ENCODE peak calls at places on chromosome 19, in four cellular contexts. Y is LNCaP clone FGC, A is mucosa of descending colon, M is kidney epithelial cell. E is an unnamed sample.

GRCh38 chr19:12792048-12792852 is 964 bp downstream of the JUNB start:
- DNase-seq in A (peak), Y (peak), M (no peak), E (no peak)

GRCh38 chr19:30132312-30133075 is 190.5 kb downstream of the URI1 start:
- DNase-seq in A (no peak), M (no peak), Y (no peak), E (no peak)

GRCh38 chr19:14654786-14655185 is 19.9 kb downstream of the ADGRE3 start:
- DNase-seq in Y (no peak), A (no peak), M (no peak), E (no peak)

GRCh38 chr19:51695702-51696315 is 2.7 kb downstream of the SPACA6 start:
- DNase-seq in M (no peak), A (no peak), Y (no peak), E (no peak)

GRCh38 chr19:31516756-31517155 is 167.5 kb upstream of the TSHZ3 start:
- DNase-seq in Y (no peak), M (no peak), A (no peak), E (no peak)

GRCh38 chr19:33286899-33287298 is 15.4 kb downstream of the CEBPA start:
- DNase-seq in A (peak), M (no peak), Y (no peak), E (no peak)

GRCh38 chr19:5585461-5586299 is 17.9 kb upstream of the TINCR start:
- DNase-seq in M (no peak), Y (no peak), A (no peak), E (no peak)

GRCh38 chr19:18023596-18024212 is 15.7 kb downstream of the ARRDC2 start:
- DNase-seq in Y (no peak), A (peak), M (no peak), E (no peak)

GRCh38 chr19:30695171-30695875 is 323.1 kb downstream of the ZNF536 start:
- DNase-seq in Y (no peak), M (no peak), A (no peak), E (no peak)

GRCh38 chr19:2533686-2534085 is 57.8 kb downstream of the GADD45B start:
- DNase-seq in A (no peak), M (no peak), Y (no peak), E (no peak)

GRCh38 chr19:35090160-35090794 is 25.3 kb upstream of the FXYD3 start:
- DNase-seq in M (no peak), Y (peak), A (no peak), E (no peak)

GRCh38 chr19:54208784-54209057 is 8.1 kb downstream of the RPS9 start:
- DNase-seq in A (no peak), M (no peak), Y (no peak), E (no peak)

GRCh38 chr19:55600336-55601028 is 394 bp downstream of the ZNF524 start:
- DNase-seq in A (peak), Y (no peak), M (no peak), E (no peak)

GRCh38 chr19:4413588-4413987 is 11.1 kb downstream of the CHAF1A start:
- DNase-seq in A (no peak), M (no peak), Y (no peak), E (no peak)

GRCh38 chr19:1054102-1055027 is 12.6 kb upstream of the ARHGAP45 start:
- DNase-seq in M (no peak), Y (no peak), A (no peak), E (no peak)

GRCh38 chr19:33259532-33259931 is 33.9 kb upstream of the SLC7A10 start:
- DNase-seq in M (no peak), A (no peak), Y (no peak), E (no peak)

GRCh38 chr19:44055870-44056269 is 4.0 kb downstream of the ZNF223 start:
- DNase-seq in Y (no peak), M (no peak), A (no peak), E (no peak)

GRCh38 chr19:13839938-13840750 is 36.8 kb upstream of the NANOS3 start:
- DNase-seq in Y (no peak), A (peak), M (no peak), E (no peak)

DNA sequence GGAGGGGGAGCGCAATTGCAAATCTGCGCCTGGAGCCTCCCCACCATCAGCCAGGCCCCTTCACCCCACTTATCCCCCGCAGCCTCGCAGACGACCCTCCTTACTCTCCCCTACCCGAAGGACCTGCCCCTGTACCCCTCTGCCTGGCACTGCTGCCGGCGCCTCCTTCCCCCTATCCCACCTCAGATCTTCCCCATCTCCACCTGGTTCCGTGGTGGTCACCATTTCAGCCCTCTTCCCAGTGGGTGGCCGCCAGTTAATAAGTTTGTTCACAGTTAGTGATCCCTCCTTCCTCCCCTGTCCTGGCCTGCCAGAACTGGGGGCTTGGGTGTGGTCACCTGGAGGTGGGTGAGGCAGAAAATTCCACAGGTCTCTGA is 397 bp downstream of the SLC44A2 start:
- DNase-seq in A (no peak), M (no peak), Y (no peak), E (no peak)
- H3K4me3 ChIP-seq in A (peak), M (peak), Y (peak), E (peak)

GRCh38 chr19:16581145-16581970 is 9.1 kb upstream of the SLC35E1 start:
- DNase-seq in Y (no peak), M (no peak), A (no peak), E (no peak)
- TF ChIP-seq CTCF in Y (no peak), M (no peak), A (no peak), E (no peak)

DNA sequence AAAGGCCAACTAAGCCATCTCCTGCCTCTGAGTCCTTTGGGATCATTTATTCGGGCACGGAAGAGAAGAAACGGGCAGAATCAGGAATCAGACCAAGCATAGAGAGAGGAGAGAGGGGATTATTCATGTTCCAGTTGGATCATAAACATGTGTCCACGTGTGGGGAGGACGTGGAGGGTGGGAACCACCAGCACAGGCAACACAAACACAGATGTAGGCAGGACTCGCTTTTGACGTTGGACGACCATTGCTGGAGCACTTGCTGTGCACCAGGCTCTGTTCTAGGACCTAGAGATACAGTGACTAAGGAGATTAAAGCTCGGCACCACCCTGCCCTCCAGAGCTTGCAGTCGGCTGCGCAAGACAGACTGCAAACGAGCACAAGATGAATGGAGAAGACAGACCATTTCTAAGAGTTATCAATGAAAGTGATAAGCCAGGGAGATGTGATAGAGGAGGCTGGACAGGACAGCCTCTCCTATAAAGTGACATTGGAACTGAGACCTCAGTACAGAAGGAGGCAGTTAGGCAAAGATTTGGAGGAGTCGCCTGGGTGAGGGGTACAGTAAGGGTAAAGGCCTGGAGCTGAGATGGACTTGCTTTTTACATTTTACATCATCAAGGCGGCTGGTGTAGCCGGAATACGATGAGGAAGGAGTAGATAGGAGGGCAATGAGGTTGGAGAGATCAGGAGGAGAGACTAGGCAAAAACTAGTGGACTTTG is 716 bp downstream of the SH2D3A start:
- DNase-seq in M (no peak), Y (no peak), A (no peak), E (no peak)
- H3K4me3 ChIP-seq in M (peak), Y (peak), A (peak), E (peak)

GRCh38 chr19:37114001-37114400 is 35.8 kb downstream of the ZNF420 start:
- DNase-seq in Y (no peak), M (no peak), A (no peak), E (no peak)
- TF ChIP-seq CTCF in Y (no peak), M (peak), A (no peak), E (peak)

GRCh38 chr19:38209152-38209551 is 14.9 kb downstream of the DPF1 start:
- DNase-seq in M (no peak), A (no peak), Y (no peak), E (no peak)

GRCh38 chr19:38211779-38212178 is 12.2 kb downstream of the DPF1 start:
- DNase-seq in Y (no peak), M (no peak), A (no peak), E (no peak)

GRCh38 chr19:38210458-38210987 is 13.5 kb downstream of the DPF1 start:
- DNase-seq in Y (no peak), A (no peak), M (no peak), E (no peak)

GRCh38 chr19:38209671-38210457 is 14.2 kb downstream of the DPF1 start:
- DNase-seq in Y (no peak), A (peak), M (no peak), E (no peak)

DNA sequence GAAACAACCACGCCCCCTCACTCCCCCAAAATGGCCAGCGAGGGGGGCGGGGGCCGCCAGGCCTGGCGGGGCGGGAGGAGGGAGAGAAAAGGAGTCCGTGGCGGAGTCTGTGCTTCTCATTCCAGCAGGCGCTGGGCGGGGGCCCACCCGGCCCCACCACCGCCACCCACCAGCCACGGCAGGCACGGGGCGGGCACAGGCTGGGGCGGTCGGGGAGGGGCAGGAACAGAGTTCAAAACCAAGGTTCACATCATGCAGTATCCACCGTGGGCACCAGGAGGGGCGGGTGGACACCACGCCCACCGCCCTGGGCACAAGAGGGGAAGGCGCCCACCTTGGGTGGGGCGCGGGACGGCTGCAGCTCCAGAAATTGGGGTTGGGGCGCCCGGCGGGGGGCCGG is 12.8 kb downstream of the DPF1 start:
- DNase-seq in M (no peak), A (no peak), Y (no peak), E (no peak)
- H3K4me3 ChIP-seq in M (no peak), A (no peak), Y (no peak), E (no peak)

GRCh38 chr19:8366121-8366581 is 2.2 kb downstream of the ANGPTL4 start:
- DNase-seq in A (peak), Y (no peak), M (no peak), E (no peak)

GRCh38 chr19:8366961-8367326 is 3.0 kb downstream of the ANGPTL4 start:
- DNase-seq in A (peak), Y (no peak), M (no peak), E (no peak)

GRCh38 chr19:8361921-8362793 is 1.8 kb upstream of the ANGPTL4 start:
- DNase-seq in Y (peak), M (peak), A (peak), E (peak)

GRCh38 chr19:8367327-8368001 is 3.5 kb downstream of the ANGPTL4 start:
- DNase-seq in M (peak), Y (no peak), A (peak), E (no peak)

DNA sequence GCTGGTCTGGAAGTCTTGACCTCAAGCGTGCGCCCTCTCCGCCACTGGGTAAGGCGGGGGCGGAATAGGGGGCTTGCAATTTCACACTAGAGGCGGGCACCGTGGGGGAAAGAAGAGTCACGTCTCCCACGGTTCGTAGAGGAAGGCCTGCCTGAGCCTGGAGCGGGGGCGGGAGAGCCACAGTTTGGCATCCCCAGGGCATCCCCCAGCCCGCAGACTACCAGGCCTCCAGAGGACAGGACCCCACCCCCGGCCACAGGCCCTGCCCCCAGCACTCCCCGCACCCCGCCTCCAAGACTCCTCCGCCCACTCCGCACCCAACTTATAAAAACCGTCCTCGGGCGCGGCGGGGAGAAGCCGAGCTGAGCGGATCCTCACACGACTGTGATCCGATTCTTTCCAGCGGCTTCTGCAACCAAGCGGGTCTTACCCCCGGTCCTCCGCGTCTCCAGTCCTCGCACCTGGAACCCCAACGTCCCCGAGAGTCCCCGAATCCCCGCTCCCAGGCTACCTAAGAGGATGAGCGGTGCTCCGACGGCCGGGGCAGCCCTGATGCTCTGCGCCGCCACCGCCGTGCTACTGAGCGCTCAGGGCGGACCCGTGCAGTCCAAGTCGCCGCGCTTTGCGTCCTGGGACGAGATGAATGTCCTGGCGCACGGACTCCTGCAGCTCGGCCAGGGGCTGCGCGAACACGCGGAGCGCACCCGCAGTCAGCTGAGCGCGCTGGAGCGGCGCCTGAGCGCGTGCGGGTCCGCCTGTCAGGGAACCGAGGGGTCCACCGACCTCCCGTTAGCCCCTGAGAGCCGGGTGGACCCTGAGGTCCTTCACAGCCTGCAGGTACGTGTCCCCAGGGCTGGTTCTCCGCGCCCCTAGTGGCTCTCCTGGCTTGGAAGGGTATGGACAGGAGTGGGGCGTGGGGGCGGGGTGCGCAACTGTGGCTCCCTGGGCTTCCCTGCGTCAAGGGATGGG is at the start of gene ANGPTL4:
- DNase-seq in Y (no peak), A (peak), M (no peak), E (no peak)
- TF ChIP-seq CTCF in Y (no peak), A (no peak), M (peak), E (no peak)

E was measured in epithelial cell of proximal tubule.